ENCODE peak calls at places on chromosome 18, in four cellular contexts. E is upper lobe of left lung, Y is HepG2, F is fibroblast of mammary gland. Q is an unnamed sample.

GRCh38 chr18:43279015-43279758 is 1.9 kb upstream of the SYT4 start:
- DNase-seq in F (peak), Y (peak), E (no peak), Q (no peak)

GRCh38 chr18:52979888-52980287 is 639.9 kb downstream of the DCC start:
- DNase-seq in F (no peak), Y (no peak), E (no peak), Q (no peak)

GRCh38 chr18:55515204-55515603 is 72.8 kb downstream of the TCF4 start:
- DNase-seq in E (no peak), Y (no peak), F (no peak), Q (no peak)

GRCh38 chr18:69597561-69597960 is 196.9 kb downstream of the DOK6 start:
- DNase-seq in Y (no peak), F (no peak), E (no peak), Q (no peak)

GRCh38 chr18:70190529-70190928 is 15.0 kb downstream of the RTTN start:
- DNase-seq in Y (no peak), E (no peak), F (no peak), Q (no peak)

GRCh38 chr18:80193701-80194100 is 53.6 kb downstream of the PARD6G start:
- DNase-seq in Y (no peak), E (no peak), F (no peak), Q (no peak)

GRCh38 chr18:40866013-40866644 is 1088.9 kb upstream of the PIK3C3 start:
- DNase-seq in F (peak), E (no peak), Y (no peak), Q (no peak)

GRCh38 chr18:48165104-48165866 is 234.8 kb upstream of the SMAD2 start:
- DNase-seq in E (no peak), F (no peak), Y (peak), Q (no peak)

GRCh38 chr18:75208055-75208835 is 694 bp downstream of the PTGR3 start:
- DNase-seq in E (peak), F (peak), Y (peak), Q (peak)

GRCh38 chr18:24446953-24447537 is 13.4 kb upstream of the HRH4 start:
- DNase-seq in E (no peak), F (peak), Y (no peak), Q (no peak)

GRCh38 chr18:24559474-24560018 is 99.1 kb downstream of the HRH4 start:
- DNase-seq in Y (no peak), F (no peak), E (no peak), Q (no peak)

GRCh38 chr18:69674921-69675405 is 272.7 kb downstream of the CD226 start:
- DNase-seq in F (no peak), Y (no peak), E (no peak), Q (no peak)

GRCh38 chr18:74531043-74531442 is 3.3 kb upstream of the CNDP1 start:
- DNase-seq in Y (no peak), E (no peak), F (no peak), Q (no peak)

GRCh38 chr18:44969214-44969842 is 288.6 kb downstream of the SETBP1 start:
- DNase-seq in F (peak), E (no peak), Y (no peak), Q (no peak)

GRCh38 chr18:61651145-61651879 is 241.5 kb downstream of the RNF152 start:
- DNase-seq in E (no peak), F (no peak), Y (no peak), Q (no peak)

GRCh38 chr18:58803978-58804377 is 60.7 kb upstream of the ZNF532 start:
- DNase-seq in Y (no peak), E (no peak), F (no peak), Q (no peak)
- TF ChIP-seq CTCF in Y (no peak), E (no peak), F (no peak), Q (no peak)

DNA sequence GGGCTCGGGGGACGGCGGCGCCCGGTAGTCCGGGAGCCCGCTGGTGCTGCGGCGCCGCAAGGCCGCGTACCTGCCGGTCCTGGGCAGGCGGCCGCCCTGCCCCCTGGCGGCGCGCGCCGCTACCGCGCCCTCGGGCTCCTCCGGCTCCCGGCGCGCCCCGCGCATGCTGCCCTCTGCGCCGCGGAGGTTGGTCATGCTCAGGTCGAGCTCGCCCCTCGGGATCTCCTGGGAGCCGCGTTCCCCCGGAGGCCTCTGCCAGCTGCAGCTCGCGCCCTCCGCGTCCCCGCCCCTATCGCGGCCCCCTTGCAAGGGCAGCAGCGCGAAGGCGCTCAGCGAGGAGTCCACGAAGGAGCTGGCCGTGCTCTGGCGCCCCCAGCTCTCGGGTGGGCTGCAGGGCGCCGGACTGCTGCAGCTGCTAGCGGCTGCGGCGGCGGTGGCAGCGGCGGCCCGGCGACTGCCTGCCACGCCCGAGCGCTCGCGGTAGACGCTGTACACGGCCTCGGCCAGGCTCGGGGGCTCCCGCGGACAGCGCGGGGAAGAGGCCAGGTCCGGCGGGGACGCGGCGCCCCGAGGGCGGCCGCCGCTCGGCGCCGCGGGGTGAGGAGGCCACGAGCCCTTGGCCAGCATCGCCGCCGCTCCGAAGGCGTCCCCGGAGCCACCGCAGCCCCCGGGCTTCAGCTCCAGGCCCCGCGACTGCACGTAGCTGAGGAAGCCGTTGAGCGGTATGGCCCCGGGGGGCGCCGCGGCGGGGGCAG is 4.5 kb downstream of the TMEM200C start:
- DNase-seq in F (peak), E (peak), Y (peak), Q (peak)
- TF ChIP-seq CTCF in F (no peak), E (peak), Y (peak), Q (peak)

GRCh38 chr18:35822431-35822830 is 150.0 kb upstream of the RMP24 start:
- DNase-seq in E (no peak), F (no peak), Y (no peak), Q (no peak)
- TF ChIP-seq CTCF in E (no peak), F (no peak), Y (no peak), Q (no peak)

GRCh38 chr18:59993560-59993959 is 93.8 kb downstream of the PMAIP1 start:
- DNase-seq in F (no peak), E (no peak), Y (no peak), Q (no peak)
- TF ChIP-seq CTCF in F (no peak), E (no peak), Y (no peak), Q (no peak)

GRCh38 chr18:37551846-37552245 is 13.8 kb downstream of the CELF4 start:
- DNase-seq in E (no peak), F (no peak), Y (no peak), Q (no peak)

GRCh38 chr18:37552296-37552695 is 13.3 kb downstream of the CELF4 start:
- DNase-seq in F (no peak), E (no peak), Y (no peak), Q (no peak)

GRCh38 chr18:37551249-37551648 is 14.3 kb downstream of the CELF4 start:
- DNase-seq in E (no peak), F (no peak), Y (no peak), Q (no peak)

GRCh38 chr18:37554399-37554787 is 11.2 kb downstream of the CELF4 start:
- DNase-seq in E (no peak), F (no peak), Y (no peak), Q (no peak)

GRCh38 chr18:37553633-37554398 is 11.8 kb downstream of the CELF4 start:
- DNase-seq in E (no peak), F (no peak), Y (no peak), Q (no peak)
- TF ChIP-seq CTCF in E (peak), F (peak), Y (peak), Q (no peak)

DNA sequence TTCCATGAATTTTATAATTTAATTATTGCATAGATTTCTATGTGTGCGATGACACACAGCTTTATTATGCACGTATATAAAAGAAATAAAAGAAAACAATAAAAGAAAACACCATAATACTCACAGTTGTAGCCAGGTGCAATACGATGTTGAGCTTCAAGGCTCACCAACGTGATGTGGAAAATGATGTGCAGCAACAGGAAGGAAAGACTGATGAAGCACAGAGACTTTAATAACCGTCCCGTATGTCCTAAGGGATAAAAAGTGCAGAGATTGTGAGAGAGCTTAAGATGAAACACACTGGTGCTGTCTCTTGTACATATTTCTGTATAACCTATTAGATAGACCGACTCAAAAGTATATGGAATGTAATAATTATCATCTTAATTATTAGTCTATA is 170.0 kb downstream of the PIEZO2 start:
- DNase-seq in F (no peak), Y (no peak), E (no peak), Q (no peak)
- TF ChIP-seq CTCF in F (no peak), Y (no peak), E (no peak), Q (no peak)

GRCh38 chr18:49224130-49224529 is 236.3 kb downstream of the DYM start:
- DNase-seq in E (no peak), Y (no peak), F (no peak), Q (no peak)
- TF ChIP-seq CTCF in E (no peak), Y (no peak), F (no peak), Q (no peak)

GRCh38 chr18:62735387-62735786 is 20.0 kb downstream of the PHLPP1 start:
- DNase-seq in Y (no peak), E (no peak), F (no peak), Q (no peak)

GRCh38 chr18:62736077-62736476 is 20.7 kb downstream of the PHLPP1 start:
- DNase-seq in F (no peak), E (no peak), Y (no peak), Q (no peak)

GRCh38 chr18:62739911-62740310 is 24.6 kb downstream of the PHLPP1 start:
- DNase-seq in F (no peak), Y (no peak), E (no peak), Q (no peak)

GRCh38 chr18:62738638-62739037 is 23.3 kb downstream of the PHLPP1 start:
- DNase-seq in Y (no peak), F (no peak), E (no peak), Q (no peak)

DNA sequence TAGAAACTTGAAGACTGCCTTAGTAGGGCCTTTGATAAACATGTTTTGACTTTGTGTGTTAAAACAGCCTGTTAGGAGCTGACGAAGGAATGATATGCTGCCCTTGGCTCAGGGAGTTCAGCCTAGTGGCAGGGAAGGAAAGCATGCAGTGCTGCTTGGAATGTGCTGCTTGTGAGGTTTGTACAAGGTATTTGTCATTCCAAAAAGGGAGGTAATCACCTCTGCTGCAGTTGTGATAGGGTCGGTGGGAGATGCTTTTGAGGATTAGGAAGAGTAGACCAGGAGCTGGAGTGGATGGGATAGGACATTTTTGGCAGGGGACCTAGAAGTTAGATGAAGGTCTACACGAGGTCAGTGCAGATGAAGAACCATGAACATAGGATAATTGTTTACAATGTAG is 22.1 kb downstream of the PHLPP1 start:
- DNase-seq in E (no peak), Y (no peak), F (no peak), Q (no peak)
- TF ChIP-seq CTCF in E (no peak), Y (no peak), F (no peak), Q (no peak)

Q was measured in natural killer cell.